ENCODE peak calls at places on chromosomes 13 and 19, in seven cellular contexts. M is heart left ventricle, I is body of pancreas, U is A549, D is right lobe of liver, N is upper lobe of left lung, T is IMR-90. O is an unnamed sample.

GRCh38 chr13:50421457-50422130 is 406.4 kb downstream of the KCNRG start:
- ATAC-seq in T (peak), M (no peak), N (no peak), I (peak), D (no peak), U (no peak), O (no peak)

GRCh38 chr13:113506025-113506685 is 15.6 kb upstream of the DCUN1D2 start:
- ATAC-seq in N (no peak), D (no peak), T (no peak), M (peak), U (no peak), I (no peak), O (no peak)

GRCh38 chr19:3577741-3578344 is 5.1 kb downstream of the HMG20B start:
- ATAC-seq in M (no peak), T (no peak), D (no peak), U (no peak), I (no peak), N (no peak), O (no peak)

GRCh38 chr13:89688908-89689307 is 1658.6 kb upstream of the MIR17HG start:
- ATAC-seq in I (no peak), U (no peak), T (no peak), N (peak), M (peak), D (no peak), O (no peak)

GRCh38 chr19:5436101-5436947 is 18.9 kb upstream of the ZNRF4 start:
- ATAC-seq in D (no peak), I (no peak), U (peak), T (peak), N (no peak), M (peak), O (no peak)

GRCh38 chr19:50713556-50714236 is 5.9 kb downstream of the SHANK1 start:
- ATAC-seq in N (no peak), M (no peak), U (no peak), I (no peak), D (no peak), T (no peak), O (no peak)

GRCh38 chr13:98324105-98324504 is 147.0 kb upstream of the RNF113B start:
- ATAC-seq in M (no peak), N (no peak), T (no peak), I (no peak), D (peak), U (no peak), O (peak)

GRCh38 chr19:58469241-58470013 is 2.5 kb downstream of the ZNF324 start:
- ATAC-seq in M (no peak), T (no peak), D (no peak), U (no peak), I (no peak), N (no peak), O (no peak)

GRCh38 chr13:59409211-59409610 is 754.5 kb downstream of the DIAPH3 start:
- ATAC-seq in T (peak), U (no peak), D (no peak), N (no peak), I (peak), M (peak), O (peak)

GRCh38 chr13:46831588-46832194 is 34.7 kb upstream of the ESD start:
- ATAC-seq in D (peak), U (peak), I (no peak), N (no peak), T (peak), M (no peak), O (peak)

GRCh38 chr13:85486663-85487062 is 312.6 kb downstream of the SLITRK6 start:
- ATAC-seq in M (no peak), U (no peak), I (no peak), D (no peak), T (peak), N (no peak), O (no peak)

GRCh38 chr19:50695251-50696064 is 24.1 kb downstream of the SHANK1 start:
- ATAC-seq in I (peak), T (peak), N (no peak), M (no peak), U (peak), D (no peak), O (no peak)

GRCh38 chr19:5809053-5809452 is 4.2 kb downstream of the NRTN start:
- ATAC-seq in U (no peak), I (no peak), T (no peak), M (no peak), D (peak), N (no peak), O (no peak)

GRCh38 chr19:34508540-34508939 is 27.0 kb downstream of the WTIP start:
- ATAC-seq in U (peak), N (no peak), I (no peak), D (no peak), T (peak), M (no peak), O (no peak)

DNA sequence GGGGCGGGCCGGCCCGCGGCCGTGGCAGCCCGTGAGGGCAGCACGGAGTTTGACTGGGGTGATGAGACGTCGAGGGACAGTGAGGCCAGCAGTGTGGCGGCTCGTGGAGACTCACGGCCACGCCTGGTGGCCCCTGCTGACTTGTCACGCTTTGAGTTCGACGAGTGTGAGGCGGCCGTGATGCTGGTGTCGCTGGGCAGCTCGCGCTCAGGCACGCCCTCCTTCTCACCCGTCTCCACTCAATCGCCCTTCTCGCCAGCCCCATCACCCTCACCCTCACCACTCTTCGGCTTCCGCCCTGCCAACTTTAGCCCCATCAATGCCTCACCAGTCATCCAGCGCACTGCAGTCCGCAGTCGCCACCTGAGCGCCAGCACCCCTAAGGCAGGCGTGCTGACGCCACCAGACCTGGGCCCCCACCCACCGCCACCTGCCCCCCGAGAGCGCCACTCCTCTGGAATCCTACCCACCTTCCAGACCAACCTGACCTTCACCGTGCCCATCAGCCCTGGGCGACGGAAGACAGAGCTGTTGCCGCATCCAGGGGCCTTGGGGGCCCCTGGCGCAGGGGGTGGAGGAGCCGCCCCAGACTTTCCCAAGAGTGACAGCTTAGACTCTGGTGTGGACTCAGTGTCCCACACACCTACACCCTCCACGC is 4.5 kb downstream of the CIC start:
- ATAC-seq in U (no peak), M (no peak), D (no peak), I (no peak), N (no peak), T (no peak), O (no peak)
- TF ChIP-seq POLR2A in U (no peak), M (no peak), D (no peak), I (no peak), N (no peak), T (no peak), O (no peak)

DNA sequence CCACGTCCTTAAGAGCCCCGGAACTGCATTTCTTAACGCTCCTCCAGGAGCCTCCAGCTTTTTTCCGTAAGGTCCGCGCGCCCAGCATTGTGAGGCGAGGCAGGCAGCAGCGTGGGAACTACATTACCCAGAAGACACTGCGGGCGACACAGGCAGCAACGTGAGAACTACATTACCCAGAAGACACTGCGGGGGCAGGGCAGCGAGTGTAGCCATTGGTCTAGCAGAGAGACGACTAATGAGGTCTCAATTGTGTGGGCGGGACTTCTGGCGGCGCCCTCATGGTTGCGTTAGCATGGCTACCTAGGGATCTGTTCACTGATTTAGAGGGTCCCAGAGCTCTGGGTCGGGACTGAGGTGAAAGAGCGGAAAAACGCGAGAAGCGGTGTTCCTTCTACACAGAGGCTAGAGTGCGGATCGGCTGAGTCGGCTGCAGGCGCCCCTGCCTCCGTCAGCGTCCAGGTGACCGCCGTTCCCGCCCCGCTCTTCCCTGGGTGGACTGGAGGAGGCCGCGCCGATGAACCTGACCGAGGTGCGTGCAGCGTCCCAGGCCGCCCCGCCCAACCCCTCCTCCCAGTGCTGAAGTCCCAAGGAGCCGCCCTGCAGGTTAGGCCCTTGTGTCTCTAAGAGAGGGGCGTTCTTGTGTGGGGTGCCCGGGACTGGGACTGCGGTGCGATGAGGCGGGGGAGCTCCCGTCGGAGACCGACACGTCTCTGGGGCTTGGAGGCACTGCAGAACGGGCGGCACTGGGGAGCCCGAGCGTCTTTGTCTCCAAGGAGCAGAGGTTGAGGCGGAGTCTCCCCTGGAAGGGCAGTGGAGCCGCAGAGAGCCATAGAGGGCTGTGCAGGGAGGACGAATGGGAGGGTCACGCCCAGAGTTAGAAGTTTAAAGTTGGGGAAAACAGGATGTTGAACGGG is at the start of gene ZNF749:
- ATAC-seq in D (peak), U (peak), N (peak), M (peak), I (peak), T (peak), O (peak)
- TF ChIP-seq POLR2A in D (no peak), U (peak), N (no peak), M (no peak), I (peak), T (peak), O (no peak)

GRCh38 chr19:37980419-37980975 is 73.5 kb downstream of the SIPA1L3 start:
- ATAC-seq in N (peak), I (no peak), D (no peak), T (no peak), U (peak), M (no peak), O (no peak)

GRCh38 chr19:37981785-37982475 is 74.9 kb downstream of the SIPA1L3 start:
- ATAC-seq in I (peak), D (no peak), N (no peak), M (no peak), U (no peak), T (peak), O (no peak)

GRCh38 chr19:37977391-37977790 is 70.4 kb downstream of the SIPA1L3 start:
- ATAC-seq in D (no peak), N (no peak), T (no peak), U (no peak), I (no peak), M (no peak), O (no peak)

GRCh38 chr19:37977992-37978391 is 71.0 kb downstream of the SIPA1L3 start:
- ATAC-seq in T (peak), I (no peak), D (no peak), U (peak), M (no peak), N (no peak), O (no peak)

GRCh38 chr19:37979547-37980082 is 72.6 kb downstream of the SIPA1L3 start:
- ATAC-seq in U (peak), D (peak), T (no peak), I (no peak), M (no peak), N (peak), O (no peak)
- TF ChIP-seq POLR2A in U (no peak), D (no peak), T (no peak), I (no peak), M (no peak), N (no peak), O (no peak)

DNA sequence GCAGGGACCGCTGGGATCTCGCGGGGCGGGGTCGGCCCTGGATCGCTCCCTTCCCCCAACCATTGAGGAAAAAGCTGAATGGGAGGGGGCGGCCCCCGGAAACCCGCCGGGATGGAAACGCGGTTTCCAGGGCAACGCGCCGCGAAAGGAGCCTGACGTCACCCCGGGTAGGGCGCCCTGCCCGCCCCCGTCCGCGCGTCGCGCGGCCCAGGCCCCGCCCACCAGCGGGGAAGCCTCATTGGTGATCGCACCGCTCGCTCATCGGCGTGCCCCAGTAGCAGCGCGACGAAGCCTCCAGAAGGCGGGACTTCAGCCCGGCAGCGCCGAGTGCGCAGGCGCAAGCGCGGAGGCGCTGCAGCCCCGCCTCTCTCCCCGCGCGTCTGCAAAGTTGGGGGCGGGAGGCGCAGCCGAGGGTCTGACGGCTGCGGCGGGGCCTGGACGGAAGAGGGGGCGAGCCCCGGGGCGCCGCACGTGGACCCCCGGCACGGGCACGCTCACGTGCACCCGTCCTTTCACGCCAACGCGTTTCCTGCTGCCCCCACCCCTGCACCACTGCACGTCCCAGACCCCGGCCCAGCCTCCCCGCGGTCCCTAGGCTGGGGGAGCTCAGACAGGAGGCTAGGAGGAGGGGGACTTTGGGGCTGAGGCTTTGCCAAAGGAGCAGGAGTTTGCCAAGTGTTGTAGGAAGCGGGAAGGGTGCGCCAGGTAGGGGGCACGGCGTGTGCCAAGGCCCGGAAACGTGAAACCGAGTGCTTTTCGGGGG is 8.2 kb upstream of the CIRBP start:
- ATAC-seq in U (peak), D (peak), I (peak), N (peak), M (peak), T (peak), O (peak)
- TF ChIP-seq POLR2A in U (peak), D (peak), I (peak), N (peak), M (peak), T (peak), O (peak)